ENCODE peak calls at places on chromosomes 7 and 10, in four cellular contexts. One of them, this sample, is unnamed.

GRCh38 chr10:29636178-29636577 is 1.4 kb upstream of the SVIL start:
- DNase-seq in SK-N-SH: no peak
- DNase-seq in HepG2: no peak
- DNase-seq in GM12878: peak
- DNase-seq in this sample: no peak

GRCh38 chr10:84820121-84820520 is 491.7 kb downstream of the CCSER2 start:
- DNase-seq in SK-N-SH: no peak
- DNase-seq in HepG2: peak
- DNase-seq in GM12878: no peak
- DNase-seq in this sample: no peak

GRCh38 chr7:47538846-47539311 is 43.0 kb downstream of the TNS3 start:
- DNase-seq in GM12878: no peak
- DNase-seq in HepG2: peak
- DNase-seq in SK-N-SH: no peak
- DNase-seq in this sample: peak

GRCh38 chr7:118372530-118372929 is 148.0 kb downstream of the ANKRD7 start:
- DNase-seq in GM12878: no peak
- DNase-seq in HepG2: no peak
- DNase-seq in SK-N-SH: no peak
- DNase-seq in this sample: no peak

GRCh38 chr7:34845666-34846361 is 187.8 kb downstream of the NPSR1 start:
- DNase-seq in GM12878: no peak
- DNase-seq in SK-N-SH: no peak
- DNase-seq in HepG2: peak
- DNase-seq in this sample: no peak

GRCh38 chr10:3151889-3152565 is 20.6 kb downstream of the PITRM1 start:
- DNase-seq in GM12878: no peak
- DNase-seq in HepG2: no peak
- DNase-seq in SK-N-SH: no peak
- DNase-seq in this sample: no peak

GRCh38 chr10:125911145-125911544 is 14.8 kb downstream of the FANK1 start:
- DNase-seq in HepG2: no peak
- DNase-seq in SK-N-SH: no peak
- DNase-seq in GM12878: no peak
- DNase-seq in this sample: no peak

GRCh38 chr7:50512384-50512783 is 52.8 kb downstream of the DDC start:
- DNase-seq in HepG2: no peak
- DNase-seq in SK-N-SH: no peak
- DNase-seq in GM12878: no peak
- DNase-seq in this sample: no peak

GRCh38 chr7:96823274-96823673 is 113.6 kb upstream of the SEM1 start:
- DNase-seq in GM12878: no peak
- DNase-seq in SK-N-SH: no peak
- DNase-seq in HepG2: no peak
- DNase-seq in this sample: no peak

GRCh38 chr7:104012815-104013214 is 23.4 kb upstream of the RELN start:
- DNase-seq in GM12878: no peak
- DNase-seq in SK-N-SH: no peak
- DNase-seq in HepG2: no peak
- DNase-seq in this sample: no peak

GRCh38 chr10:79286318-79286951 is 60.8 kb upstream of the PPIF start:
- DNase-seq in GM12878: peak
- DNase-seq in SK-N-SH: peak
- DNase-seq in HepG2: no peak
- DNase-seq in this sample: no peak

GRCh38 chr10:69738071-69738470 is 63.6 kb upstream of the COL13A1 start:
- DNase-seq in HepG2: no peak
- DNase-seq in SK-N-SH: no peak
- DNase-seq in GM12878: no peak
- DNase-seq in this sample: no peak

GRCh38 chr10:87177-88080 is 38.3 kb upstream of the TUBB8 start:
- DNase-seq in SK-N-SH: peak
- DNase-seq in HepG2: no peak
- DNase-seq in GM12878: no peak
- DNase-seq in this sample: no peak

GRCh38 chr7:106111671-106112117 is 418 bp downstream of the SYPL1 start:
- DNase-seq in SK-N-SH: peak
- DNase-seq in HepG2: peak
- DNase-seq in GM12878: no peak
- DNase-seq in this sample: peak

GRCh38 chr7:130732980-130733865 is 784 bp downstream of the KLF14 start:
- DNase-seq in SK-N-SH: peak
- DNase-seq in HepG2: no peak
- DNase-seq in GM12878: no peak
- DNase-seq in this sample: peak

GRCh38 chr7:29642494-29643155 is 79.0 kb downstream of the PRR15 start:
- DNase-seq in HepG2: no peak
- DNase-seq in SK-N-SH: no peak
- DNase-seq in GM12878: no peak
- DNase-seq in this sample: no peak

GRCh38 chr7:29637374-29637773 is 73.7 kb downstream of the PRR15 start:
- DNase-seq in SK-N-SH: no peak
- DNase-seq in HepG2: no peak
- DNase-seq in GM12878: no peak
- DNase-seq in this sample: no peak

GRCh38 chr7:29641651-29642050 is 78.0 kb downstream of the PRR15 start:
- DNase-seq in GM12878: no peak
- DNase-seq in SK-N-SH: no peak
- DNase-seq in HepG2: no peak
- DNase-seq in this sample: no peak

GRCh38 chr7:29639386-29639785 is 75.8 kb downstream of the PRR15 start:
- DNase-seq in SK-N-SH: no peak
- DNase-seq in GM12878: no peak
- DNase-seq in HepG2: no peak
- DNase-seq in this sample: no peak

DNA sequence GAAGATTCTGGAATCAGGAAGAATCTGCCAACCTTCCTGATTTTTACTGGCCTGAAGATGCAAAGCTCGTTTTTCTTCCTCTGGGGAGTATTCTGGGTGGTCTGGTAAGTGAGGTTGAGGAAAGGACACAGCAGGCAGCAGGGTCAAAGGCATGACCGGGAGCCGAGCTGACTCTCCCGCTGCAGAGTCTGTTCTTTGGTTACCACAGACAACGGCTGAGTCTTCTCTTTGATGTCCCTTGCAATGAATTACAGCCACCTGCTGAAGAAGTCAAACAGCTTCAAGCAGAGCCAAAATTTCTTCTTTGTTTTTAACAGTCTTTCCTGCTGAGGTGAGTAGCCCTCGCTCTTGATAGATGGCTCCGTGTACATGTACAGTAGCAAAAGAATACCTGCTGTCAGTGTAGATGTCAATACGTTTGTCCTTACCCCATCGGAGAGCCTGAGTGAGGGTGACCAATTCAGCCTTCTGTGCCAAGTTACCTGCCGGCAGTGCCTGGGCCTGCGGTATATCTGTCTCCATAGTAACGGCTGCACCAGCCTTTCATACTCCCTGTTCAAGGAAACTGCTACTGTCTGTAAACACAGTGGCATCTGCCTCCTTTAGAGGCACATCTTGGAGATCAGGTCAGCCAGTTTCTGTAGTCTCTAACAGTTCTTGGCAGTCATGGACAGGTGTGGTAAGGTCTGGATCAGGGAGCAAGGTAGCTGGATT is 76.4 kb downstream of the PRR15 start:
- DNase-seq in SK-N-SH: no peak
- DNase-seq in GM12878: no peak
- DNase-seq in HepG2: no peak
- DNase-seq in this sample: no peak
- TF ChIP-seq JUND in SK-N-SH: no peak
- TF ChIP-seq JUND in GM12878: no peak
- TF ChIP-seq JUND in HepG2: no peak
- TF ChIP-seq JUND in this sample: no peak

DNA sequence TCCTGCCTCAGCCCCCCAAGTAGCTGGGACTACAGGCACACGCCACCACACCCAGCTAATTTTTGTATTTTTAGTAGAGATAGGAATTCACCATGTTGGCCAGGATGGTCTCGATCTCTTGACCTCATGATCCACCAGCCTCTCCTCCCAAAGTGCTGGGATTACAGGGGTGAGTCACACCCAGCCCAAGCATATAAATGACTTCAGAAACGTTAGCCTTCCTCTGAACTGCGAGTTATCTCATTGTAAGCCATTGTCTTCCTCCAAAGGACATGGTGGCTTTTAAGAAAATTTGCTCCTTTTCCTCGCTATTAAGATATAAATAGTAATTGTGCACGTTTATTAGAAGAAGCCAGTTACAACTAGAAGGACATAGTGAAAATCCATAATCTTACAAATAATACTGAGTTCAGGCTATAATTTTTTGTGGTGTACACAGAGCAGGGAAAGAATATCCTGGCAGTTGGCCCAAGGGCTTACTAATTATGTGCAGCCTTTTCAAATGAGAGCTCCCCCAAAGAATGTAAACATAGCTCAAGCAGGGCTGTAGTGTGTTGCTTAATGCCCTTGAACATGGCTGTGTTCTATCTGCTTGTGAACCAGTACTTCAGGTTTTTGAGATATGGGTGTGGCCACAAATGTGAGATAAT is 495.8 kb downstream of the PARD3 start:
- DNase-seq in HepG2: peak
- DNase-seq in GM12878: no peak
- DNase-seq in SK-N-SH: peak
- DNase-seq in this sample: no peak
- TF ChIP-seq JUND in HepG2: no peak
- TF ChIP-seq JUND in GM12878: no peak
- TF ChIP-seq JUND in SK-N-SH: no peak
- TF ChIP-seq JUND in this sample: no peak

DNA sequence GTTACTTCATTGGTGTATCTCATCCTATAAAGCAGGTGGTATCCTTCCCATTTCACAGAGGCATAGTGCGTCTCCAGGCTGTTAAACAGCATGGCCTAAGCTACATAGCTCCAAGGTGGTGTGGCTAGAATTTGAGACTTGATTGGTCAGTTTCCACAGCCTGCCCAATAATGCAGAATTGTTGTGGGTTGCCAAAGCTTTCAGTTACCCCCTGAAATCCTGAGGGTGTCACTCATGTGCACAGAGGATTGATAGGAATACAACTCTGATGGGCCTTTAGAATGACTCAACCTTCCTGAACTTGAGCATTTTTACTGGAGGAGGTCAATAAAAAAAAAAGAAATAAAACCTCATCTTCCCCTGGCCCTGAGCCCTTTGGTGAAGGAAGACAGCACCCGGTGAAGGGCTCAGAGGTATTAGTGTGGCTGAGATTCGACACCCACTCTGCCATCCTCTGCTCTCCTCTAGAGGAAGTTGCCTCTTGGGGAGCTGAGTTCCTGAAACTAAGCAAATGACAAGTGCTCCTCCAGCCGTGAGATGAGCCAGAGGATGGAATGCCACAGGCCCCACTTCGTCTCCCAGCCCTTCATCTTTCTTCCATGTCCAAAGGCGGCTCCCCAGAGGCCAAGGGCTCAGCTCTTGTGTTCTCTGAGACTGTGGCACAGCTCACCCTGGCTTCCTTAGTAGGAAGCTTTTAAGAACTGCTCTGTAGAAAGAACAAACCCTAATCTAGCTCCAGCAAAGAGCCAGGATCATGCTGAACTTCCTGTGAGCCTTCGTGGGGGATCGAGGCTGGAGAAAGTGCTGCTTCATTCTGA is 1.0 kb downstream of the ACSL5 start:
- DNase-seq in SK-N-SH: no peak
- DNase-seq in GM12878: no peak
- DNase-seq in HepG2: peak
- DNase-seq in this sample: no peak
- TF ChIP-seq JUND in SK-N-SH: no peak
- TF ChIP-seq JUND in GM12878: no peak
- TF ChIP-seq JUND in HepG2: no peak
- TF ChIP-seq JUND in this sample: no peak

GRCh38 chr7:1244701-1245526 is 12.2 kb downstream of the UNCX start:
- DNase-seq in SK-N-SH: no peak
- DNase-seq in GM12878: no peak
- DNase-seq in HepG2: no peak
- DNase-seq in this sample: no peak
- TF ChIP-seq JUND in SK-N-SH: no peak
- TF ChIP-seq JUND in GM12878: no peak
- TF ChIP-seq JUND in HepG2: no peak
- TF ChIP-seq JUND in this sample: no peak

This sample was measured in T47D.